ENCODE peak calls at places on chromosomes 6 and 20, in four cellular contexts. L is Calu3, H is psoas muscle, R is body of pancreas. S is an unnamed sample.

GRCh38 chr6:10351678-10352220 is 63.1 kb downstream of the TFAP2A start:
- DNase-seq in H (no peak), L (no peak), R (no peak), S (no peak)

GRCh38 chr6:138272543-138273305 is 54.4 kb upstream of the PBOV1 start:
- DNase-seq in L (no peak), R (no peak), H (no peak), S (no peak)

GRCh38 chr6:133761706-133762105 is 127.2 kb upstream of the TCF21 start:
- DNase-seq in R (no peak), H (no peak), L (no peak), S (no peak)

GRCh38 chr6:11653028-11653583 is 115.6 kb downstream of the TMEM170B start:
- DNase-seq in R (peak; percentile 31), L (peak; percentile 42), H (no peak), S (no peak)

GRCh38 chr6:157845493-157846259 is 22.6 kb downstream of the SNX9 start:
- DNase-seq in H (no peak), R (no peak), L (no peak), S (no peak)

GRCh38 chr6:42936398-42936797 is 7.1 kb downstream of the CNPY3 start:
- DNase-seq in L (no peak), R (no peak), H (no peak), S (no peak)

GRCh38 chr6:20978176-20978614 is 443.9 kb downstream of the CDKAL1 start:
- DNase-seq in R (no peak), H (no peak), L (no peak), S (no peak)

GRCh38 chr6:91288741-91289140 is 701.9 kb upstream of the MAP3K7 start:
- DNase-seq in R (no peak), H (no peak), L (no peak), S (no peak)

GRCh38 chr6:81790034-81790433 is 37.6 kb upstream of the TENT5A start:
- DNase-seq in H (no peak), R (no peak), L (no peak), S (no peak)

GRCh38 chr6:134097114-134097707 is 44.8 kb upstream of the SLC2A12 start:
- DNase-seq in H (peak; percentile 58), R (peak; percentile 72), L (peak; percentile 74), S (peak; percentile 51)

GRCh38 chr6:106085984-106086832 is at the start of gene PRDM1:
- DNase-seq in R (peak; percentile 93), L (peak; percentile 89), H (peak; percentile 86), S (peak; percentile 78)

GRCh38 chr6:127518710-127519468 is at the start of gene MTCL3:
- DNase-seq in R (peak; percentile 16), L (peak; percentile 36), H (no peak), S (no peak)

GRCh38 chr20:21214431-21214830 is 88.5 kb downstream of the KIZ start:
- DNase-seq in H (no peak), R (no peak), L (no peak), S (no peak)

GRCh38 chr20:62702008-62702290 is 6.7 kb upstream of the NTSR1 start:
- DNase-seq in L (no peak), H (no peak), R (no peak), S (no peak)

GRCh38 chr20:7966176-7966575 is 25.9 kb upstream of the HAO1 start:
- DNase-seq in R (no peak), H (no peak), L (no peak), S (no peak)

GRCh38 chr6:57075092-57075491 is 14.9 kb upstream of the ZNF451 start:
- DNase-seq in L (no peak), R (no peak), H (no peak), S (no peak)

GRCh38 chr6:117976030-117976651 is 69.1 kb downstream of the SLC35F1 start:
- DNase-seq in H (no peak), L (peak; percentile 16), R (peak; percentile 28), S (peak; percentile 8)

GRCh38 chr6:116444092-116444491 is 17.1 kb upstream of the CALHM6 start:
- DNase-seq in L (peak; percentile 22), H (no peak), R (no peak), S (no peak)

GRCh38 chr6:148445620-148446019 is 103.0 kb downstream of the SASH1 start:
- DNase-seq in L (no peak), R (no peak), H (no peak), S (no peak)

GRCh38 chr20:51172558-51173428 is 149.9 kb upstream of the KCNG1 start:
- DNase-seq in L (no peak), R (no peak), H (no peak), S (no peak)

GRCh38 chr20:22584630-22584921 is 204 bp upstream of the FOXA2 start:
- DNase-seq in R (peak; percentile 96), L (peak; percentile 50), H (no peak), S (no peak)

GRCh38 chr20:57601211-57601570 is 19.0 kb downstream of the ZBP1 start:
- DNase-seq in L (no peak), R (no peak), H (peak; percentile 13), S (no peak)

GRCh38 chr20:17525650-17526049 is 5.5 kb downstream of the BFSP1 start:
- DNase-seq in L (peak; percentile 19), H (no peak), R (peak; percentile 44), S (no peak)

GRCh38 chr6:105318660-105319059 is 84.2 kb downstream of the PREP start:
- DNase-seq in L (no peak), R (no peak), H (no peak), S (no peak)

GRCh38 chr6:144150673-144151009 is 324 bp downstream of the STX11 start:
- DNase-seq in L (peak; percentile 10), H (no peak), R (peak; percentile 16), S (no peak)

GRCh38 chr6:155187994-155188706 is 75.7 kb upstream of the CLDN20 start:
- DNase-seq in L (no peak), H (no peak), R (no peak), S (peak; percentile 44)

GRCh38 chr20:9323622-9324021 is 190.8 kb upstream of the LAMP5 start:
- DNase-seq in H (no peak), R (no peak), L (no peak), S (no peak)
- TF ChIP-seq CTCF in H (peak; percentile 8), R (no peak), L (peak; percentile 37), S (no peak)

GRCh38 chr6:28980797-28981390 is 24.2 kb downstream of the ZNF311 start:
- DNase-seq in L (peak; percentile 85), R (peak; percentile 59), H (peak; percentile 58), S (no peak)
- TF ChIP-seq CTCF in L (no peak), R (peak; percentile 22), H (peak; percentile 29), S (no peak)

GRCh38 chr20:41391587-41392001 is 25.0 kb upstream of the EMILIN3 start:
- DNase-seq in R (no peak), L (no peak), H (no peak), S (no peak)

GRCh38 chr20:41390889-41391288 is 24.3 kb upstream of the EMILIN3 start:
- DNase-seq in H (no peak), R (no peak), L (no peak), S (no peak)

GRCh38 chr20:41386502-41387427 is 20.1 kb upstream of the EMILIN3 start:
- DNase-seq in R (no peak), H (no peak), L (no peak), S (no peak)

GRCh38 chr20:41392295-41392694 is 25.7 kb upstream of the EMILIN3 start:
- DNase-seq in H (no peak), R (no peak), L (no peak), S (no peak)

DNA sequence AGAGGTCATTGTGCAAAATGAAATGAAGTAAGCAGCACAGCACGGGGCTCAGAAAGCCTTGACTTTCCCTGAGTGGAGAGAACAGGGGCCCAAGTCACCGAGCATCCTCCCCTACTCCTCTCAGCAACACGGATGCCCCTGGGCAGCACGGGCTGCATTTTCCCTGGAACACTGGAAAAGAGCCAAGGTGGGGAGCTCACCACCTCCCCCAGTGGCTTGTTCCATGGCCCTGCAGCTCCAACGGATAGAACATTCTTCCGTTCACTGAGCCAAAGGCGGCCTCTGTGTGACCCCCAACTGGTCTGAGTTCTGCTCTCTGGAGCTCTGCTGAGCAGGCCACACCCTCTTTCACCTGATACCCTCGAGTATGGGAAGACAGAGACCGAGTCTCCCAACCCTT is 20.8 kb upstream of the EMILIN3 start:
- DNase-seq in R (no peak), H (no peak), L (no peak), S (no peak)
- TF ChIP-seq CTCF in R (no peak), H (no peak), L (no peak), S (no peak)

DNA sequence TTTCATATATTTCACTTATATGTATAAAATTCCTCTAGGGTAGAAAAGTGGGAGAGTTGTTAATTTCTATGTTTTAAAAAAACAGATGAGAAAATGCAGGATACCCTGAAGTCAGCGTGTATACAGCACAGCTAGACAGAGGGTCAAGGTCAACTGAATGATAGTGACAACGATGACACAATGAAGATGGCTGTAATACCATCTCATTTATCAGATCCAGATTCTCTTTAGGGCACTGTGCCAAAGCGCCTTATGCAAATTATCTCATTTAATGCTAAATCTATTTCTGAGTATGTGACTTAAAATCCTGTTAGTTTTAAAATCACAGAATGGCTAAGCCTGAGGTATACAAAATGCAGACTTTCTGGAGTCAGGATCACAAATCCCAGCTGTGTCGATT is 431.4 kb upstream of the RUNX2 start:
- DNase-seq in R (no peak), L (no peak), H (no peak), S (no peak)
- TF ChIP-seq CTCF in R (no peak), L (no peak), H (no peak), S (no peak)

DNA sequence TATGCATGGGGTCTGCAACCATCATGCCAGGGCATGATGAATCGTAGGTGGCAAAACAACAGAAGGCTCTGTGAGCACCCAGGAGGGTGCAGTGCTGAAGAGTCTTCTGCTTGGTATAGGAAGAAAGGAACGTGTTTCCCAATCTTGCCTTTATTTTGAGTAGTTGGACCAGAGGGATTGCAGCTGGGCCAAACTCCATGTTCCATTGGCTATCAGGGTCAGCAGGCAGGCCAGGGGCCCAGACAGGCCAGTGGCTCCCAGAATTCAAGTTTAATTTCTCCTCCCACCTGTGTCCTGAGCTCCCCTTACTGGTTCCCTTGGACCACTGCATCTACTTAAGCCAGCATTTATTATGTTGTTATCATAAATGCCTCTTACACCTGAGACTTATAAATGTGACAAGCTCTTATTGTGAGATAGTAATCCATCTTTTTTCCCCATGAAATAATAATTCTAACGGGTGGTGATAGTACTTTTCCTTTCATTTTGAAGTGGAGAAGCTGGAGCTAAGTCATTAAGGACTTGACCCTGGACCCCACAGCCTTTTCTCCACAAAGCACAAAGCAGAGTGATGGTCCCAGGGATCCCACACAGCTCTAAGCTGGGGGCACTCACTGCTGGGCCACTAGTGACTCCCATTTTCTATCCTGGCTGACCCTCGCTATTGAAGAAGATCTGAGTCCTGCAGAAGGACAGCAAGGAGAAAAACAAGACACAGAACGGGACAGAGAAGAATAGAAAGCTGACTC is 809 bp upstream of the TRIM38 start:
- DNase-seq in L (no peak), R (no peak), H (no peak), S (no peak)
- TF ChIP-seq CTCF in L (no peak), R (no peak), H (no peak), S (no peak)

GRCh38 chr6:166244353-166245045 is 63.7 kb downstream of the PRR18 start:
- DNase-seq in R (no peak), L (no peak), H (no peak), S (no peak)

GRCh38 chr6:166242888-166243287 is 65.3 kb downstream of the PRR18 start:
- DNase-seq in L (no peak), R (no peak), H (no peak), S (no peak)

GRCh38 chr6:166240889-166241288 is 67.3 kb downstream of the PRR18 start:
- DNase-seq in H (no peak), R (no peak), L (no peak), S (no peak)

GRCh38 chr6:166245148-166245547 is 63.0 kb downstream of the PRR18 start:
- DNase-seq in H (no peak), R (no peak), L (no peak), S (no peak)

GRCh38 chr6:166241974-166242373 is 66.2 kb downstream of the PRR18 start:
- DNase-seq in L (no peak), R (no peak), H (no peak), S (no peak)
- TF ChIP-seq CTCF in L (no peak), R (no peak), H (no peak), S (no peak)

GRCh38 chr20:53594068-53595017 is 704 bp upstream of the ZNF217 start:
- DNase-seq in H (peak; percentile 98), R (peak; percentile 96), L (peak; percentile 100), S (peak; percentile 96)
- TF ChIP-seq CTCF in H (no peak), R (peak; percentile 25), L (peak; percentile 53), S (peak; percentile 9)